ENCODE peak calls at places on chromosomes 13 and 19, in nine cellular contexts. One of them, this sample, is unnamed.

GRCh38 chr19:45251452-45252354 is 632 bp downstream of the MARK4 start:
- DNase-seq in AG10803: peak; percentile 21
- DNase-seq in stimulated activated CD8-positive, alpha-beta memory T cell treated with anti-CD3 and anti-CD28 coated beads, Interleukin-7, amount 100 ng/mL, for 48 hours: no peak
- DNase-seq in left ventricle myocardium inferior: no peak
- DNase-seq in cardiac muscle cell: peak; percentile 35
- DNase-seq in right lobe of liver: no peak
- DNase-seq in BE2C: no peak
- DNase-seq in GM23248: peak; percentile 56
- DNase-seq in fibroblast of the conjunctiva: no peak
- DNase-seq in this sample: no peak

GRCh38 chr19:38733493-38734175 is 10.6 kb downstream of the CAPN12 start:
- DNase-seq in stimulated activated CD8-positive, alpha-beta memory T cell treated with anti-CD3 and anti-CD28 coated beads, Interleukin-7, amount 100 ng/mL, for 48 hours: no peak
- DNase-seq in AG10803: peak; percentile 28
- DNase-seq in right lobe of liver: peak; percentile 51
- DNase-seq in fibroblast of the conjunctiva: no peak
- DNase-seq in left ventricle myocardium inferior: no peak
- DNase-seq in cardiac muscle cell: no peak
- DNase-seq in GM23248: peak; percentile 55
- DNase-seq in BE2C: no peak
- DNase-seq in this sample: no peak

GRCh38 chr13:111119966-111120365 is 4.9 kb downstream of the ARHGEF7 start:
- DNase-seq in BE2C: no peak
- DNase-seq in stimulated activated CD8-positive, alpha-beta memory T cell treated with anti-CD3 and anti-CD28 coated beads, Interleukin-7, amount 100 ng/mL, for 48 hours: no peak
- DNase-seq in right lobe of liver: no peak
- DNase-seq in cardiac muscle cell: no peak
- DNase-seq in GM23248: no peak
- DNase-seq in left ventricle myocardium inferior: no peak
- DNase-seq in fibroblast of the conjunctiva: no peak
- DNase-seq in AG10803: no peak
- DNase-seq in this sample: no peak

GRCh38 chr13:106104281-106104901 is 431.1 kb downstream of the EFNB2 start:
- DNase-seq in left ventricle myocardium inferior: no peak
- DNase-seq in cardiac muscle cell: no peak
- DNase-seq in right lobe of liver: no peak
- DNase-seq in AG10803: peak; percentile 87
- DNase-seq in GM23248: peak; percentile 90
- DNase-seq in BE2C: no peak
- DNase-seq in stimulated activated CD8-positive, alpha-beta memory T cell treated with anti-CD3 and anti-CD28 coated beads, Interleukin-7, amount 100 ng/mL, for 48 hours: no peak
- DNase-seq in fibroblast of the conjunctiva: peak; percentile 51
- DNase-seq in this sample: peak; percentile 4

GRCh38 chr19:15421726-15422260 is 3.0 kb upstream of the AKAP8L start:
- DNase-seq in BE2C: peak; percentile 84
- DNase-seq in fibroblast of the conjunctiva: no peak
- DNase-seq in cardiac muscle cell: no peak
- DNase-seq in left ventricle myocardium inferior: peak; percentile 67
- DNase-seq in GM23248: no peak
- DNase-seq in right lobe of liver: peak; percentile 95
- DNase-seq in stimulated activated CD8-positive, alpha-beta memory T cell treated with anti-CD3 and anti-CD28 coated beads, Interleukin-7, amount 100 ng/mL, for 48 hours: no peak
- DNase-seq in AG10803: no peak
- DNase-seq in this sample: no peak

GRCh38 chr13:21060063-21060826 is 1.1 kb downstream of the LATS2 start:
- DNase-seq in AG10803: peak; percentile 63
- DNase-seq in fibroblast of the conjunctiva: no peak
- DNase-seq in right lobe of liver: peak; percentile 71
- DNase-seq in GM23248: peak; percentile 78
- DNase-seq in BE2C: no peak
- DNase-seq in cardiac muscle cell: peak; percentile 64
- DNase-seq in stimulated activated CD8-positive, alpha-beta memory T cell treated with anti-CD3 and anti-CD28 coated beads, Interleukin-7, amount 100 ng/mL, for 48 hours: no peak
- DNase-seq in left ventricle myocardium inferior: peak; percentile 63
- DNase-seq in this sample: no peak

GRCh38 chr19:13849991-13850909 is 26.7 kb upstream of the NANOS3 start:
- DNase-seq in stimulated activated CD8-positive, alpha-beta memory T cell treated with anti-CD3 and anti-CD28 coated beads, Interleukin-7, amount 100 ng/mL, for 48 hours: no peak
- DNase-seq in BE2C: peak; percentile 91
- DNase-seq in cardiac muscle cell: peak; percentile 56
- DNase-seq in right lobe of liver: peak; percentile 71
- DNase-seq in GM23248: peak; percentile 89
- DNase-seq in AG10803: peak; percentile 74
- DNase-seq in left ventricle myocardium inferior: peak; percentile 88
- DNase-seq in fibroblast of the conjunctiva: no peak
- DNase-seq in this sample: no peak

GRCh38 chr19:38319421-38320258 is at the start of gene KCNK6:
- DNase-seq in GM23248: peak; percentile 71
- DNase-seq in cardiac muscle cell: peak; percentile 63
- DNase-seq in AG10803: peak; percentile 15
- DNase-seq in right lobe of liver: peak; percentile 67
- DNase-seq in left ventricle myocardium inferior: peak; percentile 46
- DNase-seq in BE2C: no peak
- DNase-seq in fibroblast of the conjunctiva: no peak
- DNase-seq in stimulated activated CD8-positive, alpha-beta memory T cell treated with anti-CD3 and anti-CD28 coated beads, Interleukin-7, amount 100 ng/mL, for 48 hours: peak; percentile 31
- DNase-seq in this sample: no peak

GRCh38 chr19:30222428-30222873 is 149.7 kb upstream of the ZNF536 start:
- DNase-seq in cardiac muscle cell: peak; percentile 55
- DNase-seq in fibroblast of the conjunctiva: no peak
- DNase-seq in BE2C: no peak
- DNase-seq in AG10803: no peak
- DNase-seq in stimulated activated CD8-positive, alpha-beta memory T cell treated with anti-CD3 and anti-CD28 coated beads, Interleukin-7, amount 100 ng/mL, for 48 hours: no peak
- DNase-seq in right lobe of liver: no peak
- DNase-seq in left ventricle myocardium inferior: no peak
- DNase-seq in GM23248: peak; percentile 30
- DNase-seq in this sample: no peak

This sample was measured in AG09319.